ENCODE peak calls at places on chromosomes 5 and 9, in six cellular contexts. T is NT2/D1, D is DND-41, Z is HCT116, O is H1, M is endodermal cell. H is an unnamed sample. For H3K36me3, the result is how much of the 10 kb centered on the place peaks cover.

GRCh38 chr5:59832577-59833301 is 60.8 kb downstream of the PDE4D start:
- DNase-seq in D (no peak), T (no peak), M (no peak), Z (no peak), O (no peak), H (no peak)

GRCh38 chr5:69285448-69286116 is 47.0 kb downstream of the CCDC125 start:
- DNase-seq in M (no peak), Z (no peak), O (peak), D (no peak), T (no peak), H (no peak)

GRCh38 chr5:33612386-33612785 is 171.6 kb downstream of the TARS1 start:
- DNase-seq in T (no peak), O (no peak), M (no peak), Z (no peak), D (no peak), H (no peak)

GRCh38 chr5:148920646-148921288 is 94.4 kb downstream of the ADRB2 start:
- DNase-seq in Z (no peak), O (no peak), M (peak), T (no peak), D (no peak), H (no peak)

GRCh38 chr5:81630721-81631120 is 120.2 kb downstream of the SSBP2 start:
- DNase-seq in Z (no peak), O (no peak), M (no peak), T (no peak), D (no peak), H (no peak)

GRCh38 chr9:75108571-75108970 is 20.3 kb downstream of the OSTF1 start:
- DNase-seq in M (no peak), T (no peak), O (no peak), D (no peak), Z (no peak), H (no peak)

GRCh38 chr5:65999061-65999723 is 72.8 kb downstream of the ERBIN start:
- DNase-seq in M (no peak), Z (no peak), O (no peak), D (no peak), T (no peak), H (no peak)

GRCh38 chr5:147855774-147856069 is 22.8 kb upstream of the SCGB3A2 start:
- DNase-seq in T (no peak), D (no peak), O (no peak), Z (no peak), M (no peak), H (no peak)

GRCh38 chr9:4680178-4680535 is 788 bp downstream of the CDC37L1 start:
- DNase-seq in O (no peak), D (no peak), Z (no peak), T (no peak), M (no peak), H (no peak)

GRCh38 chr9:75907329-75907728 is 16.9 kb downstream of the PCSK5 start:
- DNase-seq in T (no peak), D (no peak), Z (no peak), M (no peak), O (no peak), H (no peak)

GRCh38 chr5:109035470-109035869 is 287.8 kb downstream of the FER start:
- DNase-seq in T (no peak), M (no peak), D (no peak), Z (no peak), O (no peak), H (no peak)

GRCh38 chr5:135133698-135134515 is 99.9 kb upstream of the PITX1 start:
- DNase-seq in Z (no peak), O (no peak), M (peak), D (no peak), T (no peak), H (no peak)

GRCh38 chr5:52996966-52997365 is 7.8 kb downstream of the ITGA2 start:
- DNase-seq in D (no peak), Z (no peak), O (no peak), T (no peak), M (no peak), H (no peak)

GRCh38 chr5:59838989-59839388 is 54.5 kb downstream of the PDE4D start:
- DNase-seq in M (no peak), O (no peak), Z (no peak), D (no peak), T (no peak), H (no peak)

GRCh38 chr5:143002459-143003327 is 232.5 kb downstream of the ARHGAP26 start:
- DNase-seq in M (peak), D (peak), Z (no peak), T (no peak), O (no peak), H (peak)

GRCh38 chr9:36882117-36882465 is 152.0 kb downstream of the PAX5 start:
- DNase-seq in T (no peak), Z (no peak), D (no peak), O (no peak), M (no peak), H (no peak)

GRCh38 chr5:180250329-180250728 is 41.3 kb upstream of the RASGEF1C start:
- DNase-seq in O (no peak), T (no peak), D (no peak), Z (no peak), M (no peak), H (no peak)

GRCh38 chr9:109278216-109278615 is 42.6 kb downstream of the EPB41L4B start:
- DNase-seq in T (no peak), M (no peak), Z (no peak), D (no peak), O (no peak), H (no peak)

GRCh38 chr5:73405691-73406090 is 42.9 kb downstream of the FOXD1 start:
- DNase-seq in D (no peak), T (no peak), M (no peak), Z (no peak), O (no peak), H (no peak)

GRCh38 chr5:23412011-23412410 is 95.4 kb upstream of the PRDM9 start:
- DNase-seq in T (no peak), D (no peak), M (no peak), O (no peak), Z (no peak), H (no peak)

GRCh38 chr9:124814178-124814535 is 37.2 kb downstream of the OLFML2A start:
- DNase-seq in T (no peak), O (no peak), M (no peak), D (no peak), Z (no peak), H (no peak)

GRCh38 chr5:65708140-65708539 is 13.8 kb downstream of the SGTB start:
- DNase-seq in M (no peak), Z (no peak), O (no peak), T (no peak), D (no peak), H (no peak)

GRCh38 chr5:39605966-39606591 is 181.3 kb upstream of the DAB2 start:
- DNase-seq in D (no peak), T (no peak), O (no peak), M (no peak), Z (no peak), H (no peak)

GRCh38 chr5:34656001-34656699 is at the start of gene RAI14:
- DNase-seq in Z (peak), M (peak), T (no peak), O (peak), D (no peak), H (no peak)

GRCh38 chr5:78738693-78739300 is 90.2 kb upstream of the LHFPL2 start:
- DNase-seq in Z (no peak), D (no peak), T (no peak), M (no peak), O (no peak), H (no peak)

GRCh38 chr9:116842658-116843057 is 155.6 kb downstream of the TRIM32 start:
- DNase-seq in T (peak), D (no peak), Z (no peak), O (peak), M (peak), H (peak)

GRCh38 chr9:34540826-34541225 is 18.0 kb upstream of the ENHO start:
- DNase-seq in Z (no peak), T (no peak), M (no peak), D (no peak), O (peak), H (no peak)

GRCh38 chr9:110538169-110538568 is 41.4 kb downstream of the SVEP1 start:
- DNase-seq in Z (no peak), T (no peak), M (no peak), O (no peak), D (no peak), H (no peak)

GRCh38 chr9:34549407-34549732 is 26.6 kb upstream of the ENHO start:
- DNase-seq in O (peak), Z (no peak), T (no peak), D (no peak), M (no peak), H (no peak)

GRCh38 chr9:12875216-12875615 is 100.4 kb downstream of the LURAP1L start:
- DNase-seq in Z (no peak), T (no peak), M (no peak), D (no peak), O (no peak), H (no peak)

GRCh38 chr5:19802686-19803085 is 185.3 kb downstream of the CDH18 start:
- DNase-seq in O (no peak), Z (no peak), M (no peak), T (no peak), D (no peak), H (no peak)

GRCh38 chr9:113345165-113345564 is 4.2 kb upstream of the BSPRY start:
- DNase-seq in Z (no peak), T (no peak), M (no peak), D (no peak), O (no peak), H (no peak)

GRCh38 chr5:177189965-177190364 is 56.4 kb downstream of the NSD1 start:
- DNase-seq in M (no peak), Z (no peak), O (no peak), D (no peak), T (no peak), H (no peak)

GRCh38 chr5:177198738-177199137 is 65.2 kb downstream of the NSD1 start:
- DNase-seq in O (no peak), T (no peak), Z (no peak), M (no peak), D (no peak), H (no peak)

GRCh38 chr5:177194278-177194677 is 60.7 kb downstream of the NSD1 start:
- DNase-seq in D (no peak), Z (peak), O (no peak), M (no peak), T (peak), H (no peak)

GRCh38 chr5:177195307-177195952 is 61.9 kb downstream of the NSD1 start:
- DNase-seq in O (no peak), Z (no peak), D (no peak), M (no peak), T (no peak), H (no peak)
- H3K36me3 ChIP-seq in O (half or more), Z (under half), D (half or more), M (half or more), T (under half), H (under half)

GRCh38 chr5:151239237-151239861 is 13.6 kb upstream of the GM2A start:
- DNase-seq in D (no peak), T (no peak), O (peak), M (peak), Z (peak), H (peak)

GRCh38 chr5:151238303-151238741 is 14.4 kb upstream of the CCDC69 start:
- DNase-seq in D (no peak), M (no peak), Z (no peak), T (no peak), O (peak), H (peak)

GRCh38 chr5:151243127-151243526 is 9.9 kb upstream of the GM2A start:
- DNase-seq in Z (no peak), D (no peak), O (no peak), T (no peak), M (no peak), H (peak)

GRCh38 chr5:151243564-151243963 is 9.4 kb upstream of the GM2A start:
- DNase-seq in T (no peak), D (no peak), Z (no peak), M (no peak), O (no peak), H (no peak)

GRCh38 chr5:151240891-151241290 is 12.1 kb upstream of the GM2A start:
- DNase-seq in D (no peak), Z (no peak), M (no peak), O (no peak), T (no peak), H (peak)
- H3K9ac ChIP-seq in D (no peak), Z (no peak), M (no peak), O (no peak), T (no peak), H (peak)

GRCh38 chr9:127506117-127506813 is 55.0 kb downstream of the LRSAM1 start:
- DNase-seq in Z (no peak), D (no peak), T (no peak), M (no peak), O (no peak), H (no peak)
- H3K36me3 ChIP-seq in Z (under half), D (under half), T (half or more), M (under half), O (under half), H (under half)

GRCh38 chr5:151021771-151022170 is 1.4 kb downstream of the GPX3 start:
- DNase-seq in Z (no peak), D (no peak), M (no peak), T (no peak), O (no peak), H (no peak)
- H3K9ac ChIP-seq in Z (no peak), D (no peak), M (no peak), T (no peak), O (no peak), H (no peak)